ENCODE peak calls at places on chromosomes 13 and 19, in seven cellular contexts. E, S, F, W, B, K and U are unnamed samples.

GRCh38 chr13:35164324-35164932 is 222.4 kb downstream of the NBEA start:
- DNase-seq in K (no peak), F (peak), B (peak), S (peak), E (no peak), W (no peak), U (no peak)

GRCh38 chr19:27815985-27816384 is 1397.0 kb downstream of the UQCRFS1 start:
- DNase-seq in E (no peak), F (no peak), B (no peak), K (no peak), S (no peak), W (no peak), U (no peak)

GRCh38 chr19:15115080-15115479 is 7.9 kb downstream of the SYDE1 start:
- DNase-seq in F (no peak), S (no peak), W (no peak), K (peak), E (peak), B (no peak), U (no peak)

GRCh38 chr13:76696370-76696769 is 189.8 kb downstream of the KCTD12 start:
- DNase-seq in B (no peak), F (no peak), E (no peak), W (no peak), S (peak), K (no peak), U (no peak)

GRCh38 chr13:26037302-26037701 is 14.5 kb downstream of the SHISA2 start:
- DNase-seq in E (no peak), B (no peak), W (peak), K (no peak), F (peak), S (peak), U (no peak)

GRCh38 chr13:95195146-95195545 is 106.1 kb downstream of the ABCC4 start:
- DNase-seq in W (no peak), B (no peak), F (no peak), S (no peak), K (no peak), E (no peak), U (no peak)

GRCh38 chr13:27201661-27202060 is 30.1 kb upstream of the USP12 start:
- DNase-seq in B (no peak), W (no peak), E (no peak), S (no peak), K (no peak), F (no peak), U (no peak)

GRCh38 chr13:25732146-25732865 is 319.5 kb downstream of the SHISA2 start:
- DNase-seq in F (no peak), E (no peak), K (no peak), S (no peak), B (no peak), W (no peak), U (no peak)

GRCh38 chr13:44810067-44810840 is 179.0 kb downstream of the NUFIP1 start:
- DNase-seq in E (peak), K (no peak), F (no peak), S (peak), W (no peak), B (no peak), U (no peak)

GRCh38 chr13:50196118-50196517 is 180.9 kb downstream of the KCNRG start:
- DNase-seq in K (no peak), F (no peak), W (no peak), E (no peak), B (no peak), S (no peak), U (no peak)

GRCh38 chr13:73334459-73334858 is 275.7 kb downstream of the KLF5 start:
- DNase-seq in K (no peak), B (no peak), S (peak), W (no peak), E (no peak), F (no peak), U (no peak)

GRCh38 chr13:56906909-56907308 is 233.8 kb upstream of the PRR20A start:
- DNase-seq in K (no peak), S (no peak), F (no peak), W (no peak), B (no peak), E (no peak), U (no peak)

GRCh38 chr13:56907766-56908165 is 233.0 kb upstream of the PRR20A start:
- DNase-seq in B (no peak), F (no peak), K (no peak), W (no peak), S (no peak), E (no peak), U (no peak)

DNA sequence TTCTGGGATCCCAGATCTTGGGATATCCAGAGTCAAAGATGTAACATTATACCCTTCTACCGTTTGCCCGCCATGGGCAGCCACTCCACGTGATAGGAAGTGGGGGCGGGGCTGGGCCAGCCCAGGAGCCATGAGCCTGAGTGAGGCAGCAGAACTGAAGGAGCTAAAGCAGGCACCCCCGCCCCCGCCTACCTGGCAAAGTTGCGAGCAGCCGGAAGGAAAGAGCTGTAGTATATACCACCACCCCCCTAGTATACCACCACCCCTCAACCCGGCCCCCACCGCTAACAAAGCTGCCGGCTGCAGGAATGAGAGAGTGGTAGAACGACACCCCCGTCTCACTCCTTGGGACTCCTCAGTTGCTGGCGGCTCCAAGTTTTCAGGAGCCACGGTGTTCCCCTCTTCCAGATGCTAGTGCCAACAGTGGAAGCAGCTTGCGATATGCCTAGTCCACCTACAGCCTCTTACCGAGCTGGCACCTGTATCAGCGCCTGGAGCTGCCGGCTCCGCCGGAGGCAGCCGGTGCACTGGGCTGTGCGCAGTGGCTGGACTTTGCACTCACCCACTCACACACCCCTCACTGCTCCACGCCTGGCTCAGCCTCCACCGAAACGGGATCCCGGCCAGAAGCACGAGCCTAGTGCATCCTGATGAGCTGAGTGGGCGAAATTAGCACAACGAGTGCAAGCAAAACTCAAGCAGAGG is 230.7 kb upstream of the PRR20A start:
- DNase-seq in E (no peak), F (no peak), S (no peak), W (no peak), B (no peak), K (no peak), U (no peak)
- TF ChIP-seq CTCF in E (no peak), F (no peak), S (no peak), W (no peak), B (no peak), K (no peak), U (no peak)

GRCh38 chr19:14106840-14107239 is 10.7 kb downstream of the PRKACA start:
- DNase-seq in E (no peak), W (no peak), K (no peak), S (no peak), F (peak), B (no peak), U (no peak)
- TF ChIP-seq CTCF in E (peak), W (no peak), K (no peak), S (no peak), F (peak), B (no peak), U (no peak)

GRCh38 chr19:3969435-3970312 is 1.2 kb downstream of the DAPK3 start:
- DNase-seq in E (peak), F (peak), B (no peak), S (peak), K (no peak), W (no peak), U (peak)
- TF ChIP-seq CTCF in E (no peak), F (no peak), B (no peak), S (no peak), K (peak), W (no peak), U (peak)

DNA sequence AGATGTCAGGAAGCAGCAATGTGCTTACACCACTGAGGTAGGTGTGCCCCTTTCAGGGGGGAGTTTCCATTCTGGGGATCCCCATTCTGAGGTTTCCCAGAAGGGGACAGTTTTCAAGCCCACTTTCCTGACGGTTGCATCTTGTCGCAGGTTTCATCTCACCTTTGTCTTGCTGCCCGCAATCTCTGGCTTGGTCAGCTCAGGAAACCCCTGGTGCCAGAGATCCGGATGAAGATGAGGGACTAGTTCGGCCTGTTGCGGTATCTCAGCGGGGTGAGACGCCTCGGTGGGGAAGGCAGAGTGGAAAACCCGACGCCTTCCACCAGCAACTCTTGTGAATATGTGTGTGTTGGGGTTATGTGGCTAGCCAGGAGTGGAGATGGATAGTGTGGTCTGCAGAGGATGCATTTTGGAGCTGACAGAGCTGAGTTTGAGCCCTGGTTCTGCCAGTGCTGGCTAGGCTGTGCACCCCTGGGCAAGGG is 13.1 kb downstream of the TNFSF9 start:
- DNase-seq in E (no peak), W (no peak), F (no peak), B (no peak), K (no peak), S (no peak), U (no peak)
- TF ChIP-seq CTCF in E (no peak), W (no peak), F (no peak), B (no peak), K (no peak), S (no peak), U (no peak)

GRCh38 chr13:101545521-101545920 is 93.0 kb downstream of the ITGBL1 start:
- DNase-seq in B (no peak), E (no peak), F (no peak), W (no peak), K (no peak), S (no peak), U (no peak)
- TF ChIP-seq CTCF in B (no peak), E (peak), F (peak), W (no peak), K (no peak), S (no peak), U (no peak)